ENCODE peak calls at places on chromosome 9, in four cellular contexts. One of them, this sample, is unnamed.

GRCh38 chr9:86099695-86100364 is 472 bp upstream of the GOLM1 start:
- DNase-seq in mesothelial cell of epicardium: no peak
- DNase-seq in GM04504: no peak
- DNase-seq in NCI-H1092 treated with DMSO at 0.1 percent for 48 hours: peak; percentile 38
- DNase-seq in this sample: peak; percentile 75

GRCh38 chr9:83965350-83966208 is 14.4 kb downstream of the HNRNPK start:
- DNase-seq in mesothelial cell of epicardium: no peak
- DNase-seq in GM04504: no peak
- DNase-seq in NCI-H1092 treated with DMSO at 0.1 percent for 48 hours: peak; percentile 31
- DNase-seq in this sample: no peak

GRCh38 chr9:87324613-87325194 is 173.0 kb upstream of the DAPK1 start:
- DNase-seq in mesothelial cell of epicardium: no peak
- DNase-seq in GM04504: peak; percentile 51
- DNase-seq in NCI-H1092 treated with DMSO at 0.1 percent for 48 hours: peak; percentile 57
- DNase-seq in this sample: peak; percentile 79

GRCh38 chr9:133587466-133587865 is 21.7 kb downstream of the FAM163B start:
- DNase-seq in mesothelial cell of epicardium: no peak
- DNase-seq in GM04504: no peak
- DNase-seq in NCI-H1092 treated with DMSO at 0.1 percent for 48 hours: no peak
- DNase-seq in this sample: no peak

GRCh38 chr9:114026335-114026734 is 51.8 kb downstream of the AMBP start:
- DNase-seq in mesothelial cell of epicardium: no peak
- DNase-seq in GM04504: no peak
- DNase-seq in NCI-H1092 treated with DMSO at 0.1 percent for 48 hours: no peak
- DNase-seq in this sample: no peak

GRCh38 chr9:130765135-130766030 is 69.7 kb upstream of the ABL1 start:
- DNase-seq in mesothelial cell of epicardium: no peak
- DNase-seq in GM04504: no peak
- DNase-seq in NCI-H1092 treated with DMSO at 0.1 percent for 48 hours: no peak
- DNase-seq in this sample: peak; percentile 83

GRCh38 chr9:7452378-7452777 is 347.2 kb downstream of the DMAC1 start:
- DNase-seq in mesothelial cell of epicardium: no peak
- DNase-seq in GM04504: peak; percentile 51
- DNase-seq in NCI-H1092 treated with DMSO at 0.1 percent for 48 hours: no peak
- DNase-seq in this sample: peak; percentile 23

GRCh38 chr9:93224591-93224990 is 40.7 kb downstream of the WNK2 start:
- DNase-seq in mesothelial cell of epicardium: no peak
- DNase-seq in GM04504: no peak
- DNase-seq in NCI-H1092 treated with DMSO at 0.1 percent for 48 hours: no peak
- DNase-seq in this sample: no peak

GRCh38 chr9:137305788-137306545 is 3.9 kb upstream of the NRARP start:
- DNase-seq in mesothelial cell of epicardium: no peak
- DNase-seq in GM04504: no peak
- DNase-seq in NCI-H1092 treated with DMSO at 0.1 percent for 48 hours: no peak
- DNase-seq in this sample: no peak

GRCh38 chr9:91949293-91949945 is 609 bp downstream of the ROR2 start:
- DNase-seq in mesothelial cell of epicardium: peak; percentile 37
- DNase-seq in GM04504: no peak
- DNase-seq in NCI-H1092 treated with DMSO at 0.1 percent for 48 hours: peak; percentile 37
- DNase-seq in this sample: no peak

GRCh38 chr9:129258124-129258822 is 80.2 kb upstream of the IER5L start:
- DNase-seq in mesothelial cell of epicardium: peak; percentile 85
- DNase-seq in GM04504: peak; percentile 68
- DNase-seq in NCI-H1092 treated with DMSO at 0.1 percent for 48 hours: peak; percentile 68
- DNase-seq in this sample: peak; percentile 95

GRCh38 chr9:127140842-127141675 is 18.6 kb upstream of the ANGPTL2 start:
- DNase-seq in mesothelial cell of epicardium: no peak
- DNase-seq in GM04504: no peak
- DNase-seq in NCI-H1092 treated with DMSO at 0.1 percent for 48 hours: no peak
- DNase-seq in this sample: no peak

GRCh38 chr9:134360897-134361296 is 34.6 kb downstream of the RXRA start:
- DNase-seq in mesothelial cell of epicardium: no peak
- DNase-seq in GM04504: no peak
- DNase-seq in NCI-H1092 treated with DMSO at 0.1 percent for 48 hours: no peak
- DNase-seq in this sample: peak; percentile 73

GRCh38 chr9:128497824-128498610 is 6.5 kb upstream of the GLE1 start:
- DNase-seq in mesothelial cell of epicardium: no peak
- DNase-seq in GM04504: no peak
- DNase-seq in NCI-H1092 treated with DMSO at 0.1 percent for 48 hours: no peak
- DNase-seq in this sample: no peak

GRCh38 chr9:8732367-8733075 is 932.9 kb upstream of the DMAC1 start:
- DNase-seq in mesothelial cell of epicardium: no peak
- DNase-seq in GM04504: no peak
- DNase-seq in NCI-H1092 treated with DMSO at 0.1 percent for 48 hours: no peak
- DNase-seq in this sample: no peak